ENCODE peak calls at places on chromosomes 4 and X, in ten cellular contexts. One of them, this sample, is unnamed.
A peak's percentile ranks its signal among the peaks of the same experiment; 100 is the strongest.

GRCh38 chr4:139501531-139502311 is 47.8 kb downstream of the RAB33B start:
- DNase-seq in stimulated activated CD8-positive, alpha-beta memory T cell treated with anti-CD3 and anti-CD28 coated beads, Interleukin-2, amount 100 ng/mL, for 48 hours: no peak
- DNase-seq in GM13976: no peak
- DNase-seq in PC-3: no peak
- DNase-seq in A172: no peak
- DNase-seq in neural crest cell: no peak
- DNase-seq in fibroblast of mammary gland: no peak
- DNase-seq in AG04449: no peak
- DNase-seq in CD8-positive, alpha-beta memory T cell: no peak
- DNase-seq in neuronal stem cell: no peak
- DNase-seq in this sample: no peak

GRCh38 chr4:118557298-118557851 is 127.8 kb upstream of the METTL14 start:
- DNase-seq in AG04449: peak; percentile 2
- DNase-seq in neural crest cell: no peak
- DNase-seq in fibroblast of mammary gland: peak; percentile 68
- DNase-seq in CD8-positive, alpha-beta memory T cell: no peak
- DNase-seq in stimulated activated CD8-positive, alpha-beta memory T cell treated with anti-CD3 and anti-CD28 coated beads, Interleukin-2, amount 100 ng/mL, for 48 hours: no peak
- DNase-seq in neuronal stem cell: no peak
- DNase-seq in A172: peak; percentile 78
- DNase-seq in PC-3: peak; percentile 58
- DNase-seq in GM13976: no peak
- DNase-seq in this sample: peak; percentile 83

GRCh38 chr4:100289530-100289888 is 99.2 kb upstream of the DDIT4L start:
- DNase-seq in GM13976: no peak
- DNase-seq in neuronal stem cell: no peak
- DNase-seq in AG04449: no peak
- DNase-seq in neural crest cell: no peak
- DNase-seq in fibroblast of mammary gland: no peak
- DNase-seq in CD8-positive, alpha-beta memory T cell: no peak
- DNase-seq in stimulated activated CD8-positive, alpha-beta memory T cell treated with anti-CD3 and anti-CD28 coated beads, Interleukin-2, amount 100 ng/mL, for 48 hours: no peak
- DNase-seq in A172: peak; percentile 36
- DNase-seq in PC-3: peak; percentile 22
- DNase-seq in this sample: peak; percentile 12

GRCh38 chr4:3661989-3662388 is 104.2 kb upstream of the ADRA2C start:
- DNase-seq in fibroblast of mammary gland: no peak
- DNase-seq in PC-3: no peak
- DNase-seq in GM13976: no peak
- DNase-seq in CD8-positive, alpha-beta memory T cell: no peak
- DNase-seq in neural crest cell: no peak
- DNase-seq in stimulated activated CD8-positive, alpha-beta memory T cell treated with anti-CD3 and anti-CD28 coated beads, Interleukin-2, amount 100 ng/mL, for 48 hours: no peak
- DNase-seq in A172: no peak
- DNase-seq in AG04449: no peak
- DNase-seq in neuronal stem cell: no peak
- DNase-seq in this sample: no peak

GRCh38 chrX:20664774-20665173 is 398.1 kb upstream of the RPS6KA3 start:
- DNase-seq in neural crest cell: no peak
- DNase-seq in PC-3: no peak
- DNase-seq in stimulated activated CD8-positive, alpha-beta memory T cell treated with anti-CD3 and anti-CD28 coated beads, Interleukin-2, amount 100 ng/mL, for 48 hours: no peak
- DNase-seq in neuronal stem cell: peak; percentile 27
- DNase-seq in CD8-positive, alpha-beta memory T cell: no peak
- DNase-seq in AG04449: no peak
- DNase-seq in GM13976: no peak
- DNase-seq in fibroblast of mammary gland: no peak
- DNase-seq in A172: no peak
- DNase-seq in this sample: no peak

GRCh38 chr4:38139187-38139586 is 179.0 kb downstream of the PTTG2 start:
- DNase-seq in stimulated activated CD8-positive, alpha-beta memory T cell treated with anti-CD3 and anti-CD28 coated beads, Interleukin-2, amount 100 ng/mL, for 48 hours: no peak
- DNase-seq in AG04449: no peak
- DNase-seq in GM13976: no peak
- DNase-seq in CD8-positive, alpha-beta memory T cell: no peak
- DNase-seq in fibroblast of mammary gland: no peak
- DNase-seq in PC-3: no peak
- DNase-seq in neural crest cell: no peak
- DNase-seq in neuronal stem cell: no peak
- DNase-seq in A172: no peak
- DNase-seq in this sample: no peak

GRCh38 chr4:93168053-93168452 is 660.5 kb upstream of the ATOH1 start:
- DNase-seq in PC-3: no peak
- DNase-seq in neuronal stem cell: no peak
- DNase-seq in AG04449: no peak
- DNase-seq in fibroblast of mammary gland: no peak
- DNase-seq in A172: no peak
- DNase-seq in stimulated activated CD8-positive, alpha-beta memory T cell treated with anti-CD3 and anti-CD28 coated beads, Interleukin-2, amount 100 ng/mL, for 48 hours: no peak
- DNase-seq in GM13976: no peak
- DNase-seq in CD8-positive, alpha-beta memory T cell: no peak
- DNase-seq in neural crest cell: no peak
- DNase-seq in this sample: no peak

GRCh38 chr4:78056265-78057129 is 626 bp upstream of the FRAS1 start:
- DNase-seq in A172: peak; percentile 25
- DNase-seq in AG04449: no peak
- DNase-seq in neural crest cell: peak; percentile 49
- DNase-seq in CD8-positive, alpha-beta memory T cell: no peak
- DNase-seq in fibroblast of mammary gland: peak; percentile 79
- DNase-seq in stimulated activated CD8-positive, alpha-beta memory T cell treated with anti-CD3 and anti-CD28 coated beads, Interleukin-2, amount 100 ng/mL, for 48 hours: no peak
- DNase-seq in GM13976: peak; percentile 73
- DNase-seq in neuronal stem cell: peak; percentile 89
- DNase-seq in PC-3: peak; percentile 92
- DNase-seq in this sample: peak; percentile 83

GRCh38 chrX:85865324-85865723 is 182.0 kb downstream of the CHM start:
- DNase-seq in GM13976: no peak
- DNase-seq in A172: no peak
- DNase-seq in neuronal stem cell: no peak
- DNase-seq in stimulated activated CD8-positive, alpha-beta memory T cell treated with anti-CD3 and anti-CD28 coated beads, Interleukin-2, amount 100 ng/mL, for 48 hours: no peak
- DNase-seq in CD8-positive, alpha-beta memory T cell: no peak
- DNase-seq in AG04449: no peak
- DNase-seq in PC-3: no peak
- DNase-seq in fibroblast of mammary gland: no peak
- DNase-seq in neural crest cell: no peak
- DNase-seq in this sample: no peak

GRCh38 chr4:54495091-54495490 is 162.7 kb upstream of the KIT start:
- DNase-seq in GM13976: no peak
- DNase-seq in neural crest cell: no peak
- DNase-seq in A172: peak; percentile 25
- DNase-seq in CD8-positive, alpha-beta memory T cell: no peak
- DNase-seq in fibroblast of mammary gland: no peak
- DNase-seq in neuronal stem cell: no peak
- DNase-seq in stimulated activated CD8-positive, alpha-beta memory T cell treated with anti-CD3 and anti-CD28 coated beads, Interleukin-2, amount 100 ng/mL, for 48 hours: no peak
- DNase-seq in PC-3: peak; percentile 29
- DNase-seq in AG04449: no peak
- DNase-seq in this sample: peak; percentile 38

GRCh38 chr4:9925750-9926439 is 95.4 kb downstream of the SLC2A9 start:
- DNase-seq in A172: no peak
- DNase-seq in fibroblast of mammary gland: no peak
- DNase-seq in CD8-positive, alpha-beta memory T cell: no peak
- DNase-seq in neuronal stem cell: no peak
- DNase-seq in stimulated activated CD8-positive, alpha-beta memory T cell treated with anti-CD3 and anti-CD28 coated beads, Interleukin-2, amount 100 ng/mL, for 48 hours: no peak
- DNase-seq in neural crest cell: no peak
- DNase-seq in AG04449: no peak
- DNase-seq in PC-3: no peak
- DNase-seq in GM13976: no peak
- DNase-seq in this sample: no peak

GRCh38 chrX:47743504-47743903 is 84.5 kb upstream of the UXT start:
- DNase-seq in AG04449: no peak
- DNase-seq in GM13976: no peak
- DNase-seq in neural crest cell: no peak
- DNase-seq in stimulated activated CD8-positive, alpha-beta memory T cell treated with anti-CD3 and anti-CD28 coated beads, Interleukin-2, amount 100 ng/mL, for 48 hours: no peak
- DNase-seq in neuronal stem cell: no peak
- DNase-seq in PC-3: no peak
- DNase-seq in A172: peak; percentile 2
- DNase-seq in fibroblast of mammary gland: peak; percentile 78
- DNase-seq in CD8-positive, alpha-beta memory T cell: no peak
- DNase-seq in this sample: peak; percentile 12

GRCh38 chrX:153342762-153343558 is 9.0 kb downstream of the ZNF275 start:
- DNase-seq in AG04449: no peak
- DNase-seq in fibroblast of mammary gland: no peak
- DNase-seq in neural crest cell: no peak
- DNase-seq in A172: no peak
- DNase-seq in CD8-positive, alpha-beta memory T cell: no peak
- DNase-seq in neuronal stem cell: no peak
- DNase-seq in GM13976: no peak
- DNase-seq in stimulated activated CD8-positive, alpha-beta memory T cell treated with anti-CD3 and anti-CD28 coated beads, Interleukin-2, amount 100 ng/mL, for 48 hours: no peak
- DNase-seq in PC-3: no peak
- DNase-seq in this sample: no peak

GRCh38 chrX:71941771-71942170 is 31.1 kb downstream of the NHSL2 start:
- DNase-seq in fibroblast of mammary gland: peak; percentile 83
- DNase-seq in stimulated activated CD8-positive, alpha-beta memory T cell treated with anti-CD3 and anti-CD28 coated beads, Interleukin-2, amount 100 ng/mL, for 48 hours: no peak
- DNase-seq in GM13976: no peak
- DNase-seq in AG04449: no peak
- DNase-seq in neural crest cell: no peak
- DNase-seq in neuronal stem cell: no peak
- DNase-seq in CD8-positive, alpha-beta memory T cell: no peak
- DNase-seq in PC-3: peak; percentile 30
- DNase-seq in A172: peak; percentile 25
- DNase-seq in this sample: no peak

GRCh38 chr4:82811392-82811791 is 12.8 kb upstream of the SCD5 start:
- DNase-seq in fibroblast of mammary gland: no peak
- DNase-seq in A172: no peak
- DNase-seq in neuronal stem cell: no peak
- DNase-seq in CD8-positive, alpha-beta memory T cell: no peak
- DNase-seq in stimulated activated CD8-positive, alpha-beta memory T cell treated with anti-CD3 and anti-CD28 coated beads, Interleukin-2, amount 100 ng/mL, for 48 hours: no peak
- DNase-seq in PC-3: no peak
- DNase-seq in neural crest cell: no peak
- DNase-seq in AG04449: no peak
- DNase-seq in GM13976: no peak
- DNase-seq in this sample: no peak

GRCh38 chr4:183633476-183634058 is 25.4 kb downstream of the RWDD4 start:
- DNase-seq in GM13976: no peak
- DNase-seq in PC-3: no peak
- DNase-seq in fibroblast of mammary gland: no peak
- DNase-seq in neural crest cell: no peak
- DNase-seq in stimulated activated CD8-positive, alpha-beta memory T cell treated with anti-CD3 and anti-CD28 coated beads, Interleukin-2, amount 100 ng/mL, for 48 hours: no peak
- DNase-seq in A172: no peak
- DNase-seq in CD8-positive, alpha-beta memory T cell: no peak
- DNase-seq in neuronal stem cell: no peak
- DNase-seq in AG04449: no peak
- DNase-seq in this sample: no peak

GRCh38 chrX:70554523-70554922 is 109.9 kb downstream of the DLG3 start:
- DNase-seq in PC-3: no peak
- DNase-seq in stimulated activated CD8-positive, alpha-beta memory T cell treated with anti-CD3 and anti-CD28 coated beads, Interleukin-2, amount 100 ng/mL, for 48 hours: no peak
- DNase-seq in neural crest cell: no peak
- DNase-seq in A172: no peak
- DNase-seq in fibroblast of mammary gland: peak; percentile 36
- DNase-seq in neuronal stem cell: no peak
- DNase-seq in CD8-positive, alpha-beta memory T cell: no peak
- DNase-seq in AG04449: no peak
- DNase-seq in GM13976: no peak
- DNase-seq in this sample: no peak

GRCh38 chr4:110099638-110100037 is 98.8 kb downstream of the ELOVL6 start:
- DNase-seq in A172: no peak
- DNase-seq in fibroblast of mammary gland: no peak
- DNase-seq in neural crest cell: no peak
- DNase-seq in CD8-positive, alpha-beta memory T cell: no peak
- DNase-seq in AG04449: no peak
- DNase-seq in stimulated activated CD8-positive, alpha-beta memory T cell treated with anti-CD3 and anti-CD28 coated beads, Interleukin-2, amount 100 ng/mL, for 48 hours: no peak
- DNase-seq in GM13976: no peak
- DNase-seq in PC-3: no peak
- DNase-seq in neuronal stem cell: no peak
- DNase-seq in this sample: peak; percentile 33

GRCh38 chrX:12441376-12442128 is 303.3 kb downstream of the FRMPD4 start:
- DNase-seq in A172: peak; percentile 81
- DNase-seq in AG04449: peak; percentile 56
- DNase-seq in stimulated activated CD8-positive, alpha-beta memory T cell treated with anti-CD3 and anti-CD28 coated beads, Interleukin-2, amount 100 ng/mL, for 48 hours: no peak
- DNase-seq in neural crest cell: no peak
- DNase-seq in PC-3: peak; percentile 90
- DNase-seq in CD8-positive, alpha-beta memory T cell: no peak
- DNase-seq in neuronal stem cell: no peak
- DNase-seq in GM13976: no peak
- DNase-seq in fibroblast of mammary gland: peak; percentile 90
- DNase-seq in this sample: peak; percentile 80

GRCh38 chr4:184437988-184438774 is 36.2 kb downstream of the IRF2 start:
- DNase-seq in GM13976: no peak
- DNase-seq in CD8-positive, alpha-beta memory T cell: no peak
- DNase-seq in fibroblast of mammary gland: no peak
- DNase-seq in PC-3: no peak
- DNase-seq in neuronal stem cell: no peak
- DNase-seq in neural crest cell: no peak
- DNase-seq in stimulated activated CD8-positive, alpha-beta memory T cell treated with anti-CD3 and anti-CD28 coated beads, Interleukin-2, amount 100 ng/mL, for 48 hours: no peak
- DNase-seq in AG04449: no peak
- DNase-seq in A172: no peak
- DNase-seq in this sample: no peak

GRCh38 chr4:165779950-165780670 is 92.9 kb upstream of the TLL1 start:
- DNase-seq in GM13976: no peak
- DNase-seq in fibroblast of mammary gland: peak; percentile 72
- DNase-seq in A172: no peak
- DNase-seq in stimulated activated CD8-positive, alpha-beta memory T cell treated with anti-CD3 and anti-CD28 coated beads, Interleukin-2, amount 100 ng/mL, for 48 hours: no peak
- DNase-seq in neuronal stem cell: no peak
- DNase-seq in AG04449: no peak
- DNase-seq in neural crest cell: no peak
- DNase-seq in PC-3: no peak
- DNase-seq in CD8-positive, alpha-beta memory T cell: no peak
- DNase-seq in this sample: no peak

GRCh38 chr4:74768857-74769525 is 25.3 kb downstream of the BTC start:
- DNase-seq in neuronal stem cell: no peak
- DNase-seq in CD8-positive, alpha-beta memory T cell: no peak
- DNase-seq in GM13976: no peak
- DNase-seq in stimulated activated CD8-positive, alpha-beta memory T cell treated with anti-CD3 and anti-CD28 coated beads, Interleukin-2, amount 100 ng/mL, for 48 hours: no peak
- DNase-seq in neural crest cell: no peak
- DNase-seq in A172: peak; percentile 21
- DNase-seq in PC-3: peak; percentile 89
- DNase-seq in AG04449: no peak
- DNase-seq in fibroblast of mammary gland: peak; percentile 89
- DNase-seq in this sample: peak; percentile 68

GRCh38 chrX:40170830-40171512 is 73.2 kb upstream of the BCOR start:
- DNase-seq in stimulated activated CD8-positive, alpha-beta memory T cell treated with anti-CD3 and anti-CD28 coated beads, Interleukin-2, amount 100 ng/mL, for 48 hours: no peak
- DNase-seq in PC-3: peak; percentile 38
- DNase-seq in GM13976: no peak
- DNase-seq in AG04449: no peak
- DNase-seq in neural crest cell: no peak
- DNase-seq in neuronal stem cell: no peak
- DNase-seq in fibroblast of mammary gland: no peak
- DNase-seq in CD8-positive, alpha-beta memory T cell: no peak
- DNase-seq in A172: no peak
- DNase-seq in this sample: no peak

GRCh38 chr4:151921371-151921770 is 160.6 kb upstream of the GATB start:
- DNase-seq in neural crest cell: no peak
- DNase-seq in neuronal stem cell: no peak
- DNase-seq in CD8-positive, alpha-beta memory T cell: no peak
- DNase-seq in A172: peak; percentile 4
- DNase-seq in fibroblast of mammary gland: peak; percentile 29
- DNase-seq in AG04449: no peak
- DNase-seq in PC-3: peak; percentile 41
- DNase-seq in stimulated activated CD8-positive, alpha-beta memory T cell treated with anti-CD3 and anti-CD28 coated beads, Interleukin-2, amount 100 ng/mL, for 48 hours: no peak
- DNase-seq in GM13976: no peak
- DNase-seq in this sample: no peak

GRCh38 chr4:96776922-96777510 is 937.1 kb downstream of the PDHA2 start:
- DNase-seq in CD8-positive, alpha-beta memory T cell: no peak
- DNase-seq in fibroblast of mammary gland: no peak
- DNase-seq in A172: peak; percentile 40
- DNase-seq in AG04449: no peak
- DNase-seq in neural crest cell: no peak
- DNase-seq in PC-3: no peak
- DNase-seq in neuronal stem cell: no peak
- DNase-seq in GM13976: no peak
- DNase-seq in stimulated activated CD8-positive, alpha-beta memory T cell treated with anti-CD3 and anti-CD28 coated beads, Interleukin-2, amount 100 ng/mL, for 48 hours: no peak
- DNase-seq in this sample: no peak

GRCh38 chrX:46029777-46030176 is 515.4 kb downstream of the ZNF674 start:
- DNase-seq in CD8-positive, alpha-beta memory T cell: no peak
- DNase-seq in AG04449: no peak
- DNase-seq in GM13976: no peak
- DNase-seq in stimulated activated CD8-positive, alpha-beta memory T cell treated with anti-CD3 and anti-CD28 coated beads, Interleukin-2, amount 100 ng/mL, for 48 hours: no peak
- DNase-seq in fibroblast of mammary gland: no peak
- DNase-seq in PC-3: peak; percentile 88
- DNase-seq in neural crest cell: no peak
- DNase-seq in A172: no peak
- DNase-seq in neuronal stem cell: no peak
- DNase-seq in this sample: peak; percentile 14

GRCh38 chr4:37917388-37917787 is 26.5 kb downstream of the TBC1D1 start:
- DNase-seq in AG04449: no peak
- DNase-seq in fibroblast of mammary gland: no peak
- DNase-seq in neuronal stem cell: no peak
- DNase-seq in PC-3: no peak
- DNase-seq in stimulated activated CD8-positive, alpha-beta memory T cell treated with anti-CD3 and anti-CD28 coated beads, Interleukin-2, amount 100 ng/mL, for 48 hours: no peak
- DNase-seq in A172: no peak
- DNase-seq in neural crest cell: no peak
- DNase-seq in CD8-positive, alpha-beta memory T cell: no peak
- DNase-seq in GM13976: no peak
- DNase-seq in this sample: no peak

GRCh38 chr4:125677665-125678307 is 363.0 kb downstream of the FAT4 start:
- DNase-seq in A172: no peak
- DNase-seq in AG04449: no peak
- DNase-seq in neuronal stem cell: no peak
- DNase-seq in PC-3: no peak
- DNase-seq in CD8-positive, alpha-beta memory T cell: no peak
- DNase-seq in fibroblast of mammary gland: no peak
- DNase-seq in neural crest cell: no peak
- DNase-seq in GM13976: no peak
- DNase-seq in stimulated activated CD8-positive, alpha-beta memory T cell treated with anti-CD3 and anti-CD28 coated beads, Interleukin-2, amount 100 ng/mL, for 48 hours: no peak
- DNase-seq in this sample: no peak

This sample was measured in mammary epithelial cell.